ENCODE peak calls at places on chromosomes 12 and 14, in six cellular contexts. X, W, I, E, P and C are unnamed samples.

GRCh38 chr14:74552623-74553022 is 59.1 kb downstream of the ISCA2 start:
- DNase-seq in W (no peak), X (no peak), P (no peak), I (no peak), E (no peak), C (no peak)

GRCh38 chr12:44876554-44877275 is 600 bp upstream of the NELL2 start:
- DNase-seq in I (peak; percentile 25), W (peak; percentile 50), X (peak; percentile 56), P (peak; percentile 23), E (no peak), C (peak; percentile 89)

GRCh38 chr12:122951406-122951805 is 14.9 kb downstream of the ABCB9 start:
- DNase-seq in P (no peak), X (no peak), E (no peak), I (no peak), W (no peak), C (no peak)

GRCh38 chr12:132213359-132214160 is 69.3 kb downstream of the NOC4L start:
- DNase-seq in E (no peak), X (no peak), W (no peak), I (no peak), P (no peak), C (peak; percentile 83)

GRCh38 chr12:11882301-11883019 is 188.3 kb upstream of the BCL2L14 start:
- DNase-seq in I (no peak), W (no peak), X (no peak), P (no peak), E (no peak), C (no peak)

GRCh38 chr14:95524706-95525512 is 8.5 kb upstream of the SYNE3 start:
- DNase-seq in I (no peak), W (no peak), X (no peak), P (no peak), E (no peak), C (no peak)

GRCh38 chr12:3216726-3217682 is 139.8 kb downstream of the TSPAN9 start:
- DNase-seq in P (no peak), E (no peak), W (no peak), I (no peak), X (no peak), C (no peak)

GRCh38 chr14:76045773-76046172 is 60.2 kb downstream of the IFT43 start:
- DNase-seq in I (no peak), E (no peak), X (no peak), W (no peak), P (no peak), C (no peak)

GRCh38 chr12:11814362-11814761 is 164.9 kb downstream of the ETV6 start:
- DNase-seq in X (no peak), W (no peak), E (no peak), I (no peak), P (no peak), C (no peak)

GRCh38 chr14:75661499-75661814 is 411 bp downstream of the TTLL5 start:
- DNase-seq in E (no peak), I (no peak), P (no peak), X (no peak), W (no peak), C (no peak)

GRCh38 chr12:49489720-49490119 is 49.1 kb upstream of the KCNH3 start:
- DNase-seq in I (no peak), P (no peak), X (no peak), E (no peak), W (no peak), C (no peak)

GRCh38 chr12:27083861-27084271 is 1.5 kb upstream of the C12orf71 start:
- DNase-seq in W (no peak), E (no peak), P (no peak), I (peak; percentile 7), X (no peak), C (no peak)

GRCh38 chr14:96662116-96662901 is 134.9 kb upstream of the VRK1 start:
- DNase-seq in X (no peak), I (no peak), P (no peak), W (no peak), E (no peak), C (no peak)

GRCh38 chr14:75044760-75045159 is 6.5 kb downstream of the MLH3 start:
- DNase-seq in W (no peak), P (no peak), X (no peak), E (no peak), I (no peak), C (no peak)

GRCh38 chr14:68181395-68182326 is 362.1 kb downstream of the RAD51B start:
- DNase-seq in W (no peak), X (no peak), E (no peak), I (no peak), P (no peak), C (no peak)

GRCh38 chr14:63875311-63875710 is 22.5 kb downstream of the SYNE2 start:
- DNase-seq in P (no peak), W (no peak), E (no peak), X (no peak), I (no peak), C (no peak)

GRCh38 chr12:104494137-104494815 is 37.5 kb downstream of the CHST11 start:
- DNase-seq in X (no peak), W (peak; percentile 55), I (no peak), P (peak; percentile 92), E (no peak), C (no peak)

GRCh38 chr14:85313801-85314207 is 216.1 kb upstream of the FLRT2 start:
- DNase-seq in X (no peak), P (no peak), W (no peak), E (peak; percentile 47), I (no peak), C (no peak)

GRCh38 chr12:49748306-49748705 is 6.9 kb downstream of the TMBIM6 start:
- DNase-seq in I (no peak), P (no peak), E (no peak), W (no peak), X (no peak), C (no peak)

GRCh38 chr12:70190252-70191010 is 52.8 kb upstream of the CNOT2 start:
- DNase-seq in X (no peak), E (no peak), I (no peak), W (no peak), P (no peak), C (no peak)

GRCh38 chr14:100110801-100111200 is 45.6 kb downstream of the EVL start:
- DNase-seq in I (no peak), W (no peak), X (no peak), E (no peak), P (no peak), C (peak; percentile 52)

GRCh38 chr12:54225666-54226065 is 36.9 kb upstream of the SMUG1 start:
- DNase-seq in P (no peak), W (no peak), E (no peak), X (no peak), I (no peak), C (no peak)

GRCh38 chr12:106417926-106418910 is 60.7 kb downstream of the POLR3B start:
- DNase-seq in X (no peak), I (no peak), W (no peak), E (peak; percentile 22), P (no peak), C (no peak)

GRCh38 chr14:50085570-50086315 is 30.6 kb downstream of the VCPKMT start:
- DNase-seq in E (no peak), P (peak; percentile 53), I (no peak), W (no peak), X (no peak), C (no peak)

GRCh38 chr12:47822863-47823262 is 3.2 kb upstream of the HDAC7 start:
- DNase-seq in W (no peak), I (no peak), X (no peak), P (no peak), E (no peak), C (no peak)